ENCODE peak calls at places on chromosomes 12 and 14, in five cellular contexts. U is endothelial cell of umbilical vein, P is A549, C is stomach, M is suprapubic skin. Q is an unnamed sample.

GRCh38 chr14:39376671-39377403 is 55.4 kb downstream of the FBXO33 start:
- DNase-seq in U (peak; percentile 77), P (no peak), C (no peak), M (no peak), Q (no peak)

GRCh38 chr12:65886996-65887395 is 62.7 kb downstream of the HMGA2 start:
- DNase-seq in U (peak; percentile 51), P (no peak), C (no peak), M (no peak), Q (no peak)

GRCh38 chr12:124700810-124701594 is 133.6 kb upstream of the NCOR2 start:
- DNase-seq in U (peak; percentile 47), P (no peak), C (peak; percentile 68), M (no peak), Q (no peak)

GRCh38 chr12:80222261-80222660 is 122.9 kb downstream of the OTOGL start:
- DNase-seq in U (peak; percentile 90), P (no peak), C (no peak), M (no peak), Q (no peak)

GRCh38 chr14:22428681-22429315 is 160.2 kb downstream of the DAD1 start:
- DNase-seq in U (peak; percentile 78), P (no peak), C (no peak), M (no peak), Q (no peak)

GRCh38 chr12:83121886-83122622 is 435.3 kb downstream of the TMTC2 start:
- DNase-seq in U (no peak), P (no peak), C (no peak), M (no peak), Q (no peak)

GRCh38 chr12:52946797-52947547 is 1.9 kb upstream of the KRT18 start:
- DNase-seq in U (peak; percentile 22), P (no peak), C (peak; percentile 55), M (no peak), Q (no peak)

GRCh38 chr14:29810657-29811056 is 117.0 kb downstream of the PRKD1 start:
- DNase-seq in U (peak; percentile 22), P (no peak), C (peak; percentile 38), M (no peak), Q (no peak)

GRCh38 chr12:30979371-30980259 is 53.1 kb downstream of the TSPAN11 start:
- DNase-seq in U (no peak), P (no peak), C (no peak), M (no peak), Q (no peak)

GRCh38 chr14:40053396-40053795 is 621.2 kb upstream of the FBXO33 start:
- DNase-seq in U (no peak), P (no peak), C (no peak), M (no peak), Q (no peak)

GRCh38 chr14:80419769-80420168 is 208.5 kb upstream of the DIO2 start:
- DNase-seq in U (no peak), P (no peak), C (no peak), M (no peak), Q (no peak)

GRCh38 chr12:93750056-93750455 is 72.9 kb downstream of the CRADD start:
- DNase-seq in U (no peak), P (no peak), C (no peak), M (no peak), Q (no peak)

GRCh38 chr12:125684968-125685790 is 619.9 kb downstream of the AACS start:
- DNase-seq in U (no peak), P (no peak), C (no peak), M (no peak), Q (no peak)

GRCh38 chr12:100031821-100032220 is 47.1 kb upstream of the ANKS1B start:
- DNase-seq in U (no peak), P (no peak), C (no peak), M (no peak), Q (no peak)

GRCh38 chr12:47394070-47394469 is 311.8 kb downstream of the RPAP3 start:
- DNase-seq in U (no peak), P (no peak), C (no peak), M (no peak), Q (no peak)

DNA sequence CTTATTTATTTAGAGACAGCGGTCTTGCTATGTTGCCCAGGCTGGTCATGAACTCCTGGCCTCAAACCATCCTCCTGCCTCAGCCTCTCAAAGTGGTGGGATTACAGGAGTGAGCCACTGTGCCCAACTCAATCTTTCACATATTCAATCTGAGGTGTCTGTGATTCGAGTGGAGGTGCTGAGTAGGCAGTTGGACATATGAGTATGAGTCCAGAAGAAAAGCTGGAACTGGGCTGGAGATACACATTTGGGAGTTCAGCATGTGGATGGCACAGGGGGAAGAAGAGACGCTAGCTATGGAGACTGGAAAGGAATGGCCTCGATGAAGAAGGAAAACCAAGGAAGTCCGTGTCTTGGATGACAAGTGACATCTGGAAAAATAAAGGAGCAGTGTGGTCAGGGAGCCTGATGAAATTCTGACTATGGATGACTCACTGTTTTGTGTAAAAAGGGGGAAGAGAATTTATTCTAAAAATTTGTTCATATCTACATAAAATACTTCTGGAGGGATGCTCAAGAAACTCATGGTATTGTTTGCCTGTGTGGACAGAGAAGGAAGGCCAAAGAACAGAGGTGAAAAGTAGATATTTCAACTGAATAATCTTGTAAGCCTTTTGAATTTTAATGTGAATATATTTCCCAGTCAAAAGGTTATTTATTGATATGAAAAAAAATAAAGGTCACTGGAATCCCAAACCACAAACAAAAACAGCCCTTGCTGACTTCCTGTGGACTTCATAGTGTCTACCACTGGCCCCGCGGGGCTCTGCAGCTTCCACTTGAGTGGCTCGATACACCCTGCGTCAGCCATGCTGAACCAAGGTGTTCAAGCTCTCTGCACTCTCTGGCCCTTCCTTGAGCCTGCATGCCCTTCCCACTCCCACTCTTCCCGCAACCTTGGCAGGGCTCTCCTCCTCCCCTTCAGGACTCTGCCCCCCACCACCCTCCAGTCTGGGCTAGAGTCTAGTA is 8.9 kb upstream of the LTA4H start:
- DNase-seq in U (no peak), P (no peak), C (no peak), M (no peak), Q (no peak)
- H3K4me1 ChIP-seq in U (peaks cover 22% of the 10 kb centered on the region), P (peaks cover 43% of the 10 kb centered on the region), C (peaks cover 32% of the 10 kb centered on the region), M (peaks cover 11% of the 10 kb centered on the region), Q (peaks cover 4% of the 10 kb centered on the region)

GRCh38 chr14:50232276-50232642 is 881 bp upstream of the SOS2 start:
- DNase-seq in U (no peak), P (no peak), C (no peak), M (no peak), Q (no peak)

GRCh38 chr14:50228313-50228712 is 3.1 kb downstream of the SOS2 start:
- DNase-seq in U (no peak), P (no peak), C (no peak), M (no peak), Q (no peak)

GRCh38 chr14:50231475-50232275 is at the start of gene SOS2:
- DNase-seq in U (peak; percentile 91), P (peak; percentile 81), C (peak; percentile 88), M (peak; percentile 87), Q (peak; percentile 95)

GRCh38 chr14:50229646-50230045 is 1.7 kb downstream of the SOS2 start:
- DNase-seq in U (no peak), P (no peak), C (no peak), M (no peak), Q (no peak)

GRCh38 chr14:50230601-50231474 is 540 bp downstream of the SOS2 start:
- DNase-seq in U (peak; percentile 75), P (peak; percentile 33), C (peak; percentile 41), M (peak; percentile 78), Q (peak; percentile 53)
- TF ChIP-seq POLR2A in U (peak; percentile 7), P (no peak), C (no peak), M (no peak), Q (no peak)

GRCh38 chr14:103296987-103297386 is 37.0 kb upstream of the EIF5 start:
- DNase-seq in U (no peak), P (no peak), C (no peak), M (peak; percentile 22), Q (no peak)
- TF ChIP-seq CTCF in U (no peak), P (no peak), C (no peak), M (no peak), Q (no peak)

GRCh38 chr14:68247867-68248266 is 428.3 kb downstream of the RAD51B start:
- DNase-seq in U (no peak), P (no peak), C (no peak), M (peak; percentile 64), Q (no peak)

GRCh38 chr14:68247281-68247680 is 427.7 kb downstream of the RAD51B start:
- DNase-seq in U (peak; percentile 53), P (no peak), C (no peak), M (no peak), Q (no peak)

GRCh38 chr14:68249534-68250517 is 430.2 kb downstream of the RAD51B start:
- DNase-seq in U (peak; percentile 70), P (no peak), C (no peak), M (no peak), Q (no peak)

GRCh38 chr14:68246074-68246980 is 426.7 kb downstream of the RAD51B start:
- DNase-seq in U (peak; percentile 61), P (no peak), C (no peak), M (no peak), Q (no peak)

GRCh38 chr14:68248481-68249255 is 429.1 kb downstream of the RAD51B start:
- DNase-seq in U (peak; percentile 85), P (peak; percentile 61), C (no peak), M (peak; percentile 68), Q (no peak)
- H3K4me1 ChIP-seq in U (peaks cover 52% of the 10 kb centered on the region), P (peaks cover 76% of the 10 kb centered on the region), C (peaks cover 80% of the 10 kb centered on the region), M (peaks cover 84% of the 10 kb centered on the region), Q (no peaks in the 10 kb centered on the region)

GRCh38 chr12:54292083-54292930 is 8.5 kb downstream of the NFE2 start:
- DNase-seq in U (no peak), P (no peak), C (no peak), M (no peak), Q (no peak)

GRCh38 chr12:54285150-54286041 is 4.9 kb downstream of the HNRNPA1 start:
- DNase-seq in U (no peak), P (no peak), C (no peak), M (no peak), Q (no peak)

GRCh38 chr12:54282949-54283593 is 2.5 kb downstream of the HNRNPA1 start:
- DNase-seq in U (no peak), P (no peak), C (no peak), M (no peak), Q (no peak)

GRCh38 chr12:54286042-54286931 is 5.8 kb downstream of the HNRNPA1 start:
- DNase-seq in U (no peak), P (no peak), C (no peak), M (no peak), Q (no peak)

DNA sequence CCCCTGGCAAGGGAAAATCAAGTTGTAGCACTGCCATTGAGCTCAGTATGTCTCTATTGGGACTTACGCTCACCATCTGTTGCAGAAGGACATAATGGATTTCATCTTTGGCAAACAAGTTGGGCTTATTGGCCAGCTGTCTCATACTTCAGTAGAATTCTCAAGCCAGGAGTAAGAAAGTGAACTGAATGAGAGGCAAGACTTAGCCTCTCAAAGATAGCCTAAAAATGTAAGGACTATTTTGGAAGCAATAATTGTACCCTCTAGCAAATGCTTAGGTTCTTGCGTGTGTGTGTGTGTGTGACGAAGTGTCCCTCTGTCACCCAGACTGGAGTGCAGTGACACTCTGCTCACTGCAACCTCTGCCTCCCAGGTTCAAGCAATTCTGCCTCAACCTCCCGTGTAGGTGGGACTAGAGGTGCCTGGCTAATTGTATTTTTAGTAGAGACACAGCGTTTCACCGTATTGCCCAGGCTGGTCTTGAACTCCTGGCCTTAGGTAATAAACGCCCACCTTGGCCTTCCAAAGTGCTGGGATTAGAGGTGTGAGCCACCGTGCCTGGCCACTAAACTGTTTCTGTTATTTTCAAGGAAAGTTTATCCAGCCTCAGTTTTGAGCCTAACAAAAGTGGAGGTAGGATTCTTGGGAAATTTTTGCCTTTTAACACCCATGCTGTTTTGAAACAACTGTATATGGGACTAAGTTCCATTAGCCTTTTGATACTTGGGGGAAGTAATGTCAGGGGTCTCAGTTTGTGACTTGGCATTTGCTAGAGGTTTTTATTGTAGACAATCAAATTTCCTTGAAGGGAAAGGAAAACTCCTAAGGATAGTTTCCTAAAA is 7.0 kb downstream of the HNRNPA1 start:
- DNase-seq in U (no peak), P (no peak), C (no peak), M (no peak), Q (no peak)
- TF ChIP-seq POLR2A in U (peak; percentile 73), P (no peak), C (no peak), M (no peak), Q (no peak)